ENCODE peak calls at places on chromosomes 11 and 22, in five cellular contexts. One of them, this sample, is unnamed.

GRCh38 chr11:118380571-118380970 is 20.8 kb upstream of the ATP5MG start:
- DNase-seq in NAMALWA: no peak
- DNase-seq in T-cell: no peak
- DNase-seq in stimulated activated CD8-positive, alpha-beta memory T cell treated with anti-CD3 and anti-CD28 coated beads, Interleukin-2, amount 100 ng/mL, for 48 hours: no peak
- DNase-seq in iPS-NIHi11: no peak
- DNase-seq in this sample: no peak

GRCh38 chr22:36775589-36775965 is 342 bp downstream of the IFT27 start:
- DNase-seq in T-cell: peak
- DNase-seq in iPS-NIHi11: no peak
- DNase-seq in stimulated activated CD8-positive, alpha-beta memory T cell treated with anti-CD3 and anti-CD28 coated beads, Interleukin-2, amount 100 ng/mL, for 48 hours: no peak
- DNase-seq in NAMALWA: peak
- DNase-seq in this sample: no peak

GRCh38 chr11:76667271-76667818 is 3.2 kb downstream of the LRRC32 start:
- DNase-seq in iPS-NIHi11: no peak
- DNase-seq in stimulated activated CD8-positive, alpha-beta memory T cell treated with anti-CD3 and anti-CD28 coated beads, Interleukin-2, amount 100 ng/mL, for 48 hours: no peak
- DNase-seq in NAMALWA: no peak
- DNase-seq in T-cell: no peak
- DNase-seq in this sample: no peak

GRCh38 chr11:120637131-120637530 is 125.6 kb downstream of the GRIK4 start:
- DNase-seq in T-cell: no peak
- DNase-seq in stimulated activated CD8-positive, alpha-beta memory T cell treated with anti-CD3 and anti-CD28 coated beads, Interleukin-2, amount 100 ng/mL, for 48 hours: no peak
- DNase-seq in iPS-NIHi11: no peak
- DNase-seq in NAMALWA: no peak
- DNase-seq in this sample: no peak

GRCh38 chr22:27336151-27337090 is 465.1 kb downstream of the MN1 start:
- DNase-seq in NAMALWA: no peak
- DNase-seq in stimulated activated CD8-positive, alpha-beta memory T cell treated with anti-CD3 and anti-CD28 coated beads, Interleukin-2, amount 100 ng/mL, for 48 hours: no peak
- DNase-seq in T-cell: no peak
- DNase-seq in iPS-NIHi11: no peak
- DNase-seq in this sample: no peak

GRCh38 chr11:74634537-74634936 is 42.2 kb downstream of the POLD3 start:
- DNase-seq in iPS-NIHi11: peak
- DNase-seq in T-cell: no peak
- DNase-seq in stimulated activated CD8-positive, alpha-beta memory T cell treated with anti-CD3 and anti-CD28 coated beads, Interleukin-2, amount 100 ng/mL, for 48 hours: no peak
- DNase-seq in NAMALWA: peak
- DNase-seq in this sample: no peak

GRCh38 chr11:132894598-132894997 is 637.7 kb downstream of the OPCML start:
- DNase-seq in NAMALWA: no peak
- DNase-seq in T-cell: no peak
- DNase-seq in stimulated activated CD8-positive, alpha-beta memory T cell treated with anti-CD3 and anti-CD28 coated beads, Interleukin-2, amount 100 ng/mL, for 48 hours: no peak
- DNase-seq in iPS-NIHi11: no peak
- DNase-seq in this sample: no peak

GRCh38 chr11:65854871-65855837 is 2.8 kb downstream of the CFL1 start:
- DNase-seq in NAMALWA: peak
- DNase-seq in stimulated activated CD8-positive, alpha-beta memory T cell treated with anti-CD3 and anti-CD28 coated beads, Interleukin-2, amount 100 ng/mL, for 48 hours: no peak
- DNase-seq in iPS-NIHi11: no peak
- DNase-seq in T-cell: no peak
- DNase-seq in this sample: no peak

GRCh38 chr22:24772493-24773220 is 1.9 kb downstream of the PIWIL3 start:
- DNase-seq in stimulated activated CD8-positive, alpha-beta memory T cell treated with anti-CD3 and anti-CD28 coated beads, Interleukin-2, amount 100 ng/mL, for 48 hours: no peak
- DNase-seq in iPS-NIHi11: peak
- DNase-seq in T-cell: no peak
- DNase-seq in NAMALWA: no peak
- DNase-seq in this sample: no peak

GRCh38 chr11:27372159-27372558 is 9.1 kb upstream of the CCDC34 start:
- DNase-seq in iPS-NIHi11: no peak
- DNase-seq in NAMALWA: no peak
- DNase-seq in stimulated activated CD8-positive, alpha-beta memory T cell treated with anti-CD3 and anti-CD28 coated beads, Interleukin-2, amount 100 ng/mL, for 48 hours: no peak
- DNase-seq in T-cell: no peak
- DNase-seq in this sample: no peak

GRCh38 chr11:93054881-93055280 is 85.4 kb downstream of the MTNR1B start:
- DNase-seq in stimulated activated CD8-positive, alpha-beta memory T cell treated with anti-CD3 and anti-CD28 coated beads, Interleukin-2, amount 100 ng/mL, for 48 hours: no peak
- DNase-seq in iPS-NIHi11: no peak
- DNase-seq in NAMALWA: no peak
- DNase-seq in T-cell: no peak
- DNase-seq in this sample: no peak

GRCh38 chr11:2305140-2305861 is 3.5 kb downstream of the TSPAN32 start:
- DNase-seq in stimulated activated CD8-positive, alpha-beta memory T cell treated with anti-CD3 and anti-CD28 coated beads, Interleukin-2, amount 100 ng/mL, for 48 hours: peak
- DNase-seq in NAMALWA: peak
- DNase-seq in iPS-NIHi11: peak
- DNase-seq in T-cell: peak
- DNase-seq in this sample: peak

GRCh38 chr11:75562048-75562835 is at the start of gene SERPINH1:
- DNase-seq in NAMALWA: no peak
- DNase-seq in iPS-NIHi11: peak
- DNase-seq in T-cell: peak
- DNase-seq in stimulated activated CD8-positive, alpha-beta memory T cell treated with anti-CD3 and anti-CD28 coated beads, Interleukin-2, amount 100 ng/mL, for 48 hours: peak
- DNase-seq in this sample: peak

GRCh38 chr11:86575208-86575855 is 97.1 kb downstream of the ME3 start:
- DNase-seq in NAMALWA: no peak
- DNase-seq in T-cell: no peak
- DNase-seq in stimulated activated CD8-positive, alpha-beta memory T cell treated with anti-CD3 and anti-CD28 coated beads, Interleukin-2, amount 100 ng/mL, for 48 hours: no peak
- DNase-seq in iPS-NIHi11: no peak
- DNase-seq in this sample: no peak

GRCh38 chr22:27433585-27434190 is 367.9 kb downstream of the MN1 start:
- DNase-seq in stimulated activated CD8-positive, alpha-beta memory T cell treated with anti-CD3 and anti-CD28 coated beads, Interleukin-2, amount 100 ng/mL, for 48 hours: no peak
- DNase-seq in NAMALWA: no peak
- DNase-seq in iPS-NIHi11: no peak
- DNase-seq in T-cell: no peak
- DNase-seq in this sample: no peak

GRCh38 chr22:46609175-46609690 is 11.0 kb upstream of the GRAMD4 start:
- DNase-seq in T-cell: no peak
- DNase-seq in iPS-NIHi11: no peak
- DNase-seq in NAMALWA: no peak
- DNase-seq in stimulated activated CD8-positive, alpha-beta memory T cell treated with anti-CD3 and anti-CD28 coated beads, Interleukin-2, amount 100 ng/mL, for 48 hours: no peak
- DNase-seq in this sample: no peak

GRCh38 chr11:107040447-107041444 is 22.5 kb upstream of the GUCY1A2 start:
- DNase-seq in stimulated activated CD8-positive, alpha-beta memory T cell treated with anti-CD3 and anti-CD28 coated beads, Interleukin-2, amount 100 ng/mL, for 48 hours: no peak
- DNase-seq in NAMALWA: peak
- DNase-seq in iPS-NIHi11: no peak
- DNase-seq in T-cell: no peak
- DNase-seq in this sample: no peak

GRCh38 chr22:20550851-20551744 is 43.7 kb downstream of the MED15 start:
- DNase-seq in stimulated activated CD8-positive, alpha-beta memory T cell treated with anti-CD3 and anti-CD28 coated beads, Interleukin-2, amount 100 ng/mL, for 48 hours: peak
- DNase-seq in iPS-NIHi11: peak
- DNase-seq in NAMALWA: no peak
- DNase-seq in T-cell: peak
- DNase-seq in this sample: no peak

GRCh38 chr22:49907807-49908206 is 10.4 kb downstream of the ALG12 start:
- DNase-seq in stimulated activated CD8-positive, alpha-beta memory T cell treated with anti-CD3 and anti-CD28 coated beads, Interleukin-2, amount 100 ng/mL, for 48 hours: no peak
- DNase-seq in iPS-NIHi11: no peak
- DNase-seq in NAMALWA: no peak
- DNase-seq in T-cell: no peak
- DNase-seq in this sample: no peak

GRCh38 chr11:57937431-57937830 is 86.2 kb upstream of the OR9Q1 start:
- DNase-seq in NAMALWA: no peak
- DNase-seq in T-cell: no peak
- DNase-seq in iPS-NIHi11: no peak
- DNase-seq in stimulated activated CD8-positive, alpha-beta memory T cell treated with anti-CD3 and anti-CD28 coated beads, Interleukin-2, amount 100 ng/mL, for 48 hours: no peak
- DNase-seq in this sample: no peak

GRCh38 chr11:70077411-70078094 is 564 bp upstream of the ANO1 start:
- DNase-seq in iPS-NIHi11: peak
- DNase-seq in NAMALWA: no peak
- DNase-seq in T-cell: no peak
- DNase-seq in stimulated activated CD8-positive, alpha-beta memory T cell treated with anti-CD3 and anti-CD28 coated beads, Interleukin-2, amount 100 ng/mL, for 48 hours: no peak
- DNase-seq in this sample: no peak

GRCh38 chr11:88482871-88483301 is 145.3 kb upstream of the CTSC start:
- DNase-seq in stimulated activated CD8-positive, alpha-beta memory T cell treated with anti-CD3 and anti-CD28 coated beads, Interleukin-2, amount 100 ng/mL, for 48 hours: no peak
- DNase-seq in NAMALWA: no peak
- DNase-seq in T-cell: no peak
- DNase-seq in iPS-NIHi11: no peak
- DNase-seq in this sample: no peak

GRCh38 chr11:104254347-104254746 is 90.4 kb upstream of the PDGFD start:
- DNase-seq in T-cell: no peak
- DNase-seq in NAMALWA: peak
- DNase-seq in iPS-NIHi11: peak
- DNase-seq in stimulated activated CD8-positive, alpha-beta memory T cell treated with anti-CD3 and anti-CD28 coated beads, Interleukin-2, amount 100 ng/mL, for 48 hours: peak
- DNase-seq in this sample: no peak

GRCh38 chr22:38921126-38921525 is 36.3 kb upstream of the APOBEC3A start:
- DNase-seq in stimulated activated CD8-positive, alpha-beta memory T cell treated with anti-CD3 and anti-CD28 coated beads, Interleukin-2, amount 100 ng/mL, for 48 hours: no peak
- DNase-seq in NAMALWA: no peak
- DNase-seq in iPS-NIHi11: no peak
- DNase-seq in T-cell: no peak
- DNase-seq in this sample: no peak

GRCh38 chr11:130209128-130209932 is 49.7 kb downstream of the ST14 start:
- DNase-seq in T-cell: no peak
- DNase-seq in iPS-NIHi11: no peak
- DNase-seq in stimulated activated CD8-positive, alpha-beta memory T cell treated with anti-CD3 and anti-CD28 coated beads, Interleukin-2, amount 100 ng/mL, for 48 hours: no peak
- DNase-seq in NAMALWA: no peak
- DNase-seq in this sample: peak

GRCh38 chr11:3947084-3947483 is 91.6 kb downstream of the STIM1 start:
- DNase-seq in stimulated activated CD8-positive, alpha-beta memory T cell treated with anti-CD3 and anti-CD28 coated beads, Interleukin-2, amount 100 ng/mL, for 48 hours: no peak
- DNase-seq in T-cell: peak
- DNase-seq in iPS-NIHi11: no peak
- DNase-seq in NAMALWA: peak
- DNase-seq in this sample: no peak

GRCh38 chr22:49586244-49586748 is 241.4 kb downstream of the BRD1 start:
- DNase-seq in T-cell: no peak
- DNase-seq in iPS-NIHi11: no peak
- DNase-seq in NAMALWA: no peak
- DNase-seq in stimulated activated CD8-positive, alpha-beta memory T cell treated with anti-CD3 and anti-CD28 coated beads, Interleukin-2, amount 100 ng/mL, for 48 hours: no peak
- DNase-seq in this sample: no peak

GRCh38 chr11:26621147-26621546 is 49.1 kb upstream of the MUC15 start:
- DNase-seq in stimulated activated CD8-positive, alpha-beta memory T cell treated with anti-CD3 and anti-CD28 coated beads, Interleukin-2, amount 100 ng/mL, for 48 hours: no peak
- DNase-seq in NAMALWA: no peak
- DNase-seq in iPS-NIHi11: no peak
- DNase-seq in T-cell: no peak
- DNase-seq in this sample: no peak

GRCh38 chr11:79119491-79120284 is 321.1 kb downstream of the TENM4 start:
- DNase-seq in iPS-NIHi11: no peak
- DNase-seq in NAMALWA: no peak
- DNase-seq in T-cell: no peak
- DNase-seq in stimulated activated CD8-positive, alpha-beta memory T cell treated with anti-CD3 and anti-CD28 coated beads, Interleukin-2, amount 100 ng/mL, for 48 hours: no peak
- DNase-seq in this sample: peak

GRCh38 chr11:124460459-124460858 is 15.0 kb upstream of the OR8B8 start:
- DNase-seq in stimulated activated CD8-positive, alpha-beta memory T cell treated with anti-CD3 and anti-CD28 coated beads, Interleukin-2, amount 100 ng/mL, for 48 hours: no peak
- DNase-seq in NAMALWA: no peak
- DNase-seq in T-cell: no peak
- DNase-seq in iPS-NIHi11: no peak
- DNase-seq in this sample: no peak

GRCh38 chr11:39236916-39237315 is 2222.5 kb downstream of the LRRC4C start:
- DNase-seq in T-cell: no peak
- DNase-seq in NAMALWA: no peak
- DNase-seq in iPS-NIHi11: no peak
- DNase-seq in stimulated activated CD8-positive, alpha-beta memory T cell treated with anti-CD3 and anti-CD28 coated beads, Interleukin-2, amount 100 ng/mL, for 48 hours: no peak
- DNase-seq in this sample: no peak

GRCh38 chr22:31876156-31877035 is 67.9 kb upstream of the YWHAH start:
- DNase-seq in NAMALWA: no peak
- DNase-seq in T-cell: no peak
- DNase-seq in iPS-NIHi11: no peak
- DNase-seq in stimulated activated CD8-positive, alpha-beta memory T cell treated with anti-CD3 and anti-CD28 coated beads, Interleukin-2, amount 100 ng/mL, for 48 hours: no peak
- DNase-seq in this sample: no peak

GRCh38 chr11:71391786-71392185 is 56.4 kb downstream of the DHCR7 start:
- DNase-seq in iPS-NIHi11: no peak
- DNase-seq in T-cell: no peak
- DNase-seq in stimulated activated CD8-positive, alpha-beta memory T cell treated with anti-CD3 and anti-CD28 coated beads, Interleukin-2, amount 100 ng/mL, for 48 hours: no peak
- DNase-seq in NAMALWA: no peak
- DNase-seq in this sample: no peak

GRCh38 chr22:20093437-20093836 is 13.4 kb downstream of the DGCR8 start:
- DNase-seq in stimulated activated CD8-positive, alpha-beta memory T cell treated with anti-CD3 and anti-CD28 coated beads, Interleukin-2, amount 100 ng/mL, for 48 hours: no peak
- DNase-seq in T-cell: no peak
- DNase-seq in NAMALWA: no peak
- DNase-seq in iPS-NIHi11: no peak
- DNase-seq in this sample: no peak

GRCh38 chr11:109374032-109374431 is 48.0 kb upstream of the C11orf87 start:
- DNase-seq in T-cell: no peak
- DNase-seq in iPS-NIHi11: no peak
- DNase-seq in NAMALWA: no peak
- DNase-seq in stimulated activated CD8-positive, alpha-beta memory T cell treated with anti-CD3 and anti-CD28 coated beads, Interleukin-2, amount 100 ng/mL, for 48 hours: no peak
- DNase-seq in this sample: no peak

This sample was measured in mesothelial cell of epicardium.